ENCODE peak calls at places on chromosomes 3 and 15, in ten cellular contexts. One of them, this sample, is unnamed.

GRCh38 chr3:136819784-136820640 is 1.1 kb downstream of the SLC35G2 start:
- DNase-seq in Peyer's patch: peak
- DNase-seq in EL: peak
- DNase-seq in cardiac fibroblast: peak
- DNase-seq in anterior cingulate cortex: no peak
- DNase-seq in AG08395: no peak
- DNase-seq in IMR-90: peak
- DNase-seq in ELF-1: peak
- DNase-seq in GM19239: no peak
- DNase-seq in naive thymus-derived CD8-positive, alpha-beta T cell: peak
- DNase-seq in this sample: peak

GRCh38 chr15:86231864-86232801 is 152.5 kb downstream of the AGBL1 start:
- DNase-seq in Peyer's patch: no peak
- DNase-seq in EL: no peak
- DNase-seq in cardiac fibroblast: peak
- DNase-seq in anterior cingulate cortex: no peak
- DNase-seq in AG08395: peak
- DNase-seq in IMR-90: no peak
- DNase-seq in ELF-1: peak
- DNase-seq in GM19239: no peak
- DNase-seq in naive thymus-derived CD8-positive, alpha-beta T cell: peak
- DNase-seq in this sample: peak

GRCh38 chr15:69081310-69082004 is 67.0 kb downstream of the NOX5 start:
- DNase-seq in Peyer's patch: no peak
- DNase-seq in EL: peak
- DNase-seq in cardiac fibroblast: peak
- DNase-seq in anterior cingulate cortex: no peak
- DNase-seq in AG08395: peak
- DNase-seq in IMR-90: peak
- DNase-seq in ELF-1: peak
- DNase-seq in GM19239: no peak
- DNase-seq in naive thymus-derived CD8-positive, alpha-beta T cell: no peak
- DNase-seq in this sample: peak

GRCh38 chr15:57248074-57248473 is 128.2 kb upstream of the CGNL1 start:
- DNase-seq in Peyer's patch: no peak
- DNase-seq in EL: no peak
- DNase-seq in cardiac fibroblast: no peak
- DNase-seq in anterior cingulate cortex: no peak
- DNase-seq in AG08395: no peak
- DNase-seq in IMR-90: no peak
- DNase-seq in ELF-1: no peak
- DNase-seq in GM19239: no peak
- DNase-seq in naive thymus-derived CD8-positive, alpha-beta T cell: no peak
- DNase-seq in this sample: peak

GRCh38 chr15:78709263-78709882 is 68.4 kb upstream of the CHRNB4 start:
- DNase-seq in Peyer's patch: peak
- DNase-seq in EL: peak
- DNase-seq in cardiac fibroblast: peak
- DNase-seq in anterior cingulate cortex: peak
- DNase-seq in AG08395: peak
- DNase-seq in IMR-90: peak
- DNase-seq in ELF-1: peak
- DNase-seq in GM19239: peak
- DNase-seq in naive thymus-derived CD8-positive, alpha-beta T cell: peak
- DNase-seq in this sample: peak

GRCh38 chr15:91625506-91625905 is 228.0 kb upstream of the SLCO3A1 start:
- DNase-seq in Peyer's patch: no peak
- DNase-seq in EL: no peak
- DNase-seq in cardiac fibroblast: no peak
- DNase-seq in anterior cingulate cortex: no peak
- DNase-seq in AG08395: no peak
- DNase-seq in IMR-90: no peak
- DNase-seq in ELF-1: peak
- DNase-seq in GM19239: no peak
- DNase-seq in naive thymus-derived CD8-positive, alpha-beta T cell: no peak
- DNase-seq in this sample: no peak

GRCh38 chr15:89803941-89804800 is 10.5 kb downstream of the ANPEP start:
- DNase-seq in Peyer's patch: peak
- DNase-seq in EL: no peak
- DNase-seq in cardiac fibroblast: no peak
- DNase-seq in anterior cingulate cortex: no peak
- DNase-seq in AG08395: no peak
- DNase-seq in IMR-90: no peak
- DNase-seq in ELF-1: no peak
- DNase-seq in GM19239: no peak
- DNase-seq in naive thymus-derived CD8-positive, alpha-beta T cell: no peak
- DNase-seq in this sample: no peak

GRCh38 chr15:31346367-31347066 is 19.9 kb downstream of the KLF13 start:
- DNase-seq in Peyer's patch: peak
- DNase-seq in EL: no peak
- DNase-seq in cardiac fibroblast: no peak
- DNase-seq in anterior cingulate cortex: no peak
- DNase-seq in AG08395: no peak
- DNase-seq in IMR-90: no peak
- DNase-seq in ELF-1: no peak
- DNase-seq in GM19239: no peak
- DNase-seq in naive thymus-derived CD8-positive, alpha-beta T cell: no peak
- DNase-seq in this sample: no peak

GRCh38 chr3:171122212-171122611 is 95.7 kb upstream of the SLC2A2 start:
- DNase-seq in Peyer's patch: no peak
- DNase-seq in EL: no peak
- DNase-seq in cardiac fibroblast: no peak
- DNase-seq in anterior cingulate cortex: no peak
- DNase-seq in AG08395: no peak
- DNase-seq in IMR-90: no peak
- DNase-seq in ELF-1: no peak
- DNase-seq in GM19239: no peak
- DNase-seq in naive thymus-derived CD8-positive, alpha-beta T cell: no peak
- DNase-seq in this sample: no peak

GRCh38 chr3:127720161-127720823 is 47.5 kb downstream of the ABTB1 start:
- DNase-seq in Peyer's patch: peak
- DNase-seq in EL: no peak
- DNase-seq in cardiac fibroblast: no peak
- DNase-seq in anterior cingulate cortex: no peak
- DNase-seq in AG08395: no peak
- DNase-seq in IMR-90: no peak
- DNase-seq in ELF-1: no peak
- DNase-seq in GM19239: no peak
- DNase-seq in naive thymus-derived CD8-positive, alpha-beta T cell: no peak
- DNase-seq in this sample: no peak

GRCh38 chr3:48473617-48473952 is 27.0 kb downstream of the ATRIP start:
- DNase-seq in Peyer's patch: no peak
- DNase-seq in EL: no peak
- DNase-seq in cardiac fibroblast: no peak
- DNase-seq in anterior cingulate cortex: no peak
- DNase-seq in AG08395: no peak
- DNase-seq in IMR-90: no peak
- DNase-seq in ELF-1: no peak
- DNase-seq in GM19239: no peak
- DNase-seq in naive thymus-derived CD8-positive, alpha-beta T cell: no peak
- DNase-seq in this sample: peak

GRCh38 chr15:67127925-67128324 is 62.5 kb downstream of the SMAD3 start:
- DNase-seq in Peyer's patch: no peak
- DNase-seq in EL: peak
- DNase-seq in cardiac fibroblast: peak
- DNase-seq in anterior cingulate cortex: no peak
- DNase-seq in AG08395: peak
- DNase-seq in IMR-90: peak
- DNase-seq in ELF-1: no peak
- DNase-seq in GM19239: no peak
- DNase-seq in naive thymus-derived CD8-positive, alpha-beta T cell: no peak
- DNase-seq in this sample: no peak

GRCh38 chr3:128068156-128068620 is 16.0 kb downstream of the SEC61A1 start:
- DNase-seq in Peyer's patch: no peak
- DNase-seq in EL: peak
- DNase-seq in cardiac fibroblast: peak
- DNase-seq in anterior cingulate cortex: no peak
- DNase-seq in AG08395: peak
- DNase-seq in IMR-90: peak
- DNase-seq in ELF-1: peak
- DNase-seq in GM19239: no peak
- DNase-seq in naive thymus-derived CD8-positive, alpha-beta T cell: peak
- DNase-seq in this sample: peak

GRCh38 chr3:181782306-181782924 is 70.7 kb downstream of the SOX2 start:
- DNase-seq in Peyer's patch: no peak
- DNase-seq in EL: peak
- DNase-seq in cardiac fibroblast: peak
- DNase-seq in anterior cingulate cortex: no peak
- DNase-seq in AG08395: no peak
- DNase-seq in IMR-90: no peak
- DNase-seq in ELF-1: no peak
- DNase-seq in GM19239: no peak
- DNase-seq in naive thymus-derived CD8-positive, alpha-beta T cell: no peak
- DNase-seq in this sample: peak

GRCh38 chr15:90690585-90690984 is 26.6 kb upstream of the BLM start:
- DNase-seq in Peyer's patch: no peak
- DNase-seq in EL: no peak
- DNase-seq in cardiac fibroblast: peak
- DNase-seq in anterior cingulate cortex: no peak
- DNase-seq in AG08395: no peak
- DNase-seq in IMR-90: peak
- DNase-seq in ELF-1: no peak
- DNase-seq in GM19239: no peak
- DNase-seq in naive thymus-derived CD8-positive, alpha-beta T cell: no peak
- DNase-seq in this sample: no peak

GRCh38 chr3:189267981-189268613 is 96.3 kb downstream of the TPRG1 start:
- DNase-seq in Peyer's patch: no peak
- DNase-seq in EL: peak
- DNase-seq in cardiac fibroblast: peak
- DNase-seq in anterior cingulate cortex: no peak
- DNase-seq in AG08395: peak
- DNase-seq in IMR-90: no peak
- DNase-seq in ELF-1: peak
- DNase-seq in GM19239: no peak
- DNase-seq in naive thymus-derived CD8-positive, alpha-beta T cell: no peak
- DNase-seq in this sample: peak

This sample was measured in NCI-H69.